ENCODE peak calls at places on chromosome X, in ten cellular contexts. I is cardiac muscle cell, Y is fibroblast of the aortic adventitia, O is omental fat pad, J is stomach, U is epithelial cell of esophagus, S is astrocyte of the cerebellum, N is sigmoid colon, H is tibial artery, F is AG09319. D is an unnamed sample.

GRCh38 chrX:154486052-154486395 is 391 bp downstream of the UBL4A start:
- DNase-seq in U (peak), Y (no peak), N (peak), S (no peak), I (peak), H (no peak), O (no peak), F (no peak), J (peak), D (no peak)

GRCh38 chrX:54785901-54786300 is 12.2 kb downstream of the ITIH6 start:
- DNase-seq in H (no peak), F (no peak), S (no peak), I (peak), N (no peak), O (no peak), J (no peak), Y (peak), U (peak), D (peak)

GRCh38 chrX:15674899-15675489 is 10.4 kb upstream of the CLTRN start:
- DNase-seq in J (peak), Y (peak), I (peak), O (peak), S (peak), N (peak), U (peak), F (peak), H (peak), D (peak)

GRCh38 chrX:74349387-74349786 is 45.4 kb downstream of the ZCCHC13 start:
- DNase-seq in N (no peak), H (no peak), I (no peak), O (no peak), Y (peak), F (peak), J (no peak), S (peak), U (peak), D (no peak)

GRCh38 chrX:49171752-49172279 is at the start of gene PLP2:
- DNase-seq in J (peak), I (peak), N (peak), F (no peak), Y (peak), S (no peak), U (peak), H (no peak), O (no peak), D (peak)

GRCh38 chrX:132107291-132107690 is 20.5 kb downstream of the FRMD7 start:
- DNase-seq in U (no peak), H (no peak), Y (no peak), F (no peak), I (no peak), O (no peak), J (no peak), N (no peak), S (no peak), D (no peak)

GRCh38 chrX:97158270-97158669 is 274.6 kb downstream of the RPA4 start:
- DNase-seq in U (peak), S (no peak), I (no peak), Y (no peak), O (no peak), J (no peak), N (no peak), F (no peak), H (no peak), D (no peak)

GRCh38 chrX:120468071-120468470 is 1.0 kb downstream of the LAMP2 start:
- DNase-seq in U (no peak), I (no peak), F (no peak), O (no peak), J (no peak), S (no peak), N (no peak), Y (no peak), H (no peak), D (peak)

GRCh38 chrX:19350831-19351447 is 7.2 kb downstream of the PDHA1 start:
- DNase-seq in U (no peak), S (no peak), O (no peak), F (no peak), J (no peak), H (no peak), Y (no peak), I (no peak), N (peak), D (peak)

GRCh38 chrX:12997898-12998687 is 23.2 kb downstream of the TMSB4X start:
- DNase-seq in N (no peak), I (no peak), J (peak), O (no peak), U (no peak), S (no peak), F (no peak), H (no peak), Y (peak), D (no peak)

GRCh38 chrX:153582896-153583295 is 16.0 kb downstream of the CCNQ start:
- DNase-seq in U (peak), S (no peak), O (no peak), F (no peak), I (no peak), N (no peak), Y (no peak), H (peak), J (peak), D (peak)

GRCh38 chrX:9788908-9789307 is 2.7 kb downstream of the SHROOM2 start:
- DNase-seq in N (no peak), O (no peak), F (no peak), U (peak), Y (no peak), S (no peak), J (peak), I (no peak), H (no peak), D (no peak)

GRCh38 chrX:52015794-52016193 is 53.2 kb downstream of the MAGED4B start:
- DNase-seq in N (no peak), Y (no peak), U (no peak), I (no peak), S (no peak), H (no peak), O (no peak), J (no peak), F (no peak), D (no peak)

GRCh38 chrX:23631136-23631535 is 36.2 kb upstream of the PRDX4 start:
- DNase-seq in U (no peak), F (no peak), J (no peak), N (no peak), H (no peak), O (no peak), Y (no peak), I (no peak), S (no peak), D (no peak)

GRCh38 chrX:32744906-32745305 is 466.4 kb downstream of the DMD start:
- DNase-seq in H (no peak), U (no peak), O (no peak), Y (peak), N (no peak), F (no peak), I (no peak), J (no peak), S (no peak), D (no peak)

GRCh38 chrX:140762061-140762460 is 52.5 kb downstream of the LINC00632 start:
- DNase-seq in F (peak), U (peak), H (peak), Y (peak), S (peak), J (peak), N (peak), O (peak), I (peak), D (no peak)

GRCh38 chrX:1239681-1240142 is 27.3 kb upstream of the CRLF2 start:
- DNase-seq in N (peak), U (no peak), F (no peak), J (peak), H (peak), Y (no peak), O (peak), S (no peak), I (no peak), D (peak)

GRCh38 chrX:96837808-96838207 is 45.9 kb upstream of the RPA4 start:
- DNase-seq in U (peak), F (no peak), S (no peak), H (no peak), J (no peak), O (no peak), I (no peak), Y (peak), N (no peak), D (no peak)

GRCh38 chrX:108261541-108262218 is 170.1 kb downstream of the ATG4A start:
- DNase-seq in S (no peak), H (no peak), O (no peak), N (no peak), Y (peak), J (no peak), I (no peak), F (peak), U (peak), D (no peak)

GRCh38 chrX:99353412-99353811 is 1056.7 kb downstream of the PCDH19 start:
- DNase-seq in H (no peak), N (no peak), I (peak), Y (no peak), S (no peak), J (peak), U (no peak), O (no peak), F (no peak), D (no peak)

GRCh38 chrX:45035071-45035470 is 162.1 kb downstream of the KDM6A start:
- DNase-seq in H (no peak), F (no peak), N (no peak), O (no peak), U (no peak), I (no peak), S (no peak), J (no peak), Y (no peak), D (no peak)

GRCh38 chrX:125205918-125206665 is 113.6 kb upstream of the TEX13C start:
- DNase-seq in S (no peak), O (no peak), I (peak), N (peak), F (no peak), U (no peak), H (no peak), J (no peak), Y (no peak), D (no peak)

GRCh38 chrX:109872021-109872730 is 130.7 kb upstream of the TMEM164 start:
- DNase-seq in U (no peak), S (peak), O (no peak), H (no peak), J (no peak), Y (peak), F (peak), I (no peak), N (no peak), D (no peak)

GRCh38 chrX:13647709-13648212 is 5.2 kb upstream of the TCEANC start:
- DNase-seq in Y (peak), N (peak), S (no peak), J (peak), H (peak), O (peak), U (peak), F (no peak), I (peak), D (no peak)

GRCh38 chrX:13376857-13377441 is 57.1 kb upstream of the ATXN3L start:
- DNase-seq in F (peak), S (peak), Y (peak), I (no peak), N (no peak), J (no peak), H (no peak), U (peak), O (no peak), D (peak)

GRCh38 chrX:65017464-65017863 is 41.2 kb upstream of the ZC4H2 start:
- DNase-seq in Y (peak), S (no peak), H (no peak), J (no peak), F (no peak), N (no peak), U (no peak), O (no peak), I (no peak), D (no peak)

GRCh38 chrX:135531813-135532212 is 11.4 kb downstream of the INTS6L start:
- DNase-seq in S (no peak), N (no peak), O (no peak), H (no peak), I (no peak), J (no peak), F (no peak), Y (no peak), U (peak), D (no peak)

GRCh38 chrX:33987458-33987857 is 144.7 kb downstream of the FAM47A start:
- DNase-seq in Y (no peak), H (no peak), F (no peak), N (no peak), S (no peak), J (no peak), U (no peak), I (no peak), O (no peak), D (no peak)

GRCh38 chrX:19225906-19226305 is 103.6 kb upstream of the ADGRG2 start:
- DNase-seq in S (no peak), N (no peak), I (peak), H (no peak), F (no peak), O (no peak), Y (peak), U (peak), J (no peak), D (peak)

GRCh38 chrX:133215747-133216146 is 2.4 kb downstream of the TFDP3 start:
- DNase-seq in I (peak), S (no peak), J (no peak), N (no peak), O (no peak), H (no peak), U (peak), F (no peak), Y (no peak), D (peak)
- TF ChIP-seq CTCF in I (peak), S (peak), J (no peak), N (no peak), O (no peak), H (no peak), U (peak), F (peak), Y (no peak), D (no peak)

DNA sequence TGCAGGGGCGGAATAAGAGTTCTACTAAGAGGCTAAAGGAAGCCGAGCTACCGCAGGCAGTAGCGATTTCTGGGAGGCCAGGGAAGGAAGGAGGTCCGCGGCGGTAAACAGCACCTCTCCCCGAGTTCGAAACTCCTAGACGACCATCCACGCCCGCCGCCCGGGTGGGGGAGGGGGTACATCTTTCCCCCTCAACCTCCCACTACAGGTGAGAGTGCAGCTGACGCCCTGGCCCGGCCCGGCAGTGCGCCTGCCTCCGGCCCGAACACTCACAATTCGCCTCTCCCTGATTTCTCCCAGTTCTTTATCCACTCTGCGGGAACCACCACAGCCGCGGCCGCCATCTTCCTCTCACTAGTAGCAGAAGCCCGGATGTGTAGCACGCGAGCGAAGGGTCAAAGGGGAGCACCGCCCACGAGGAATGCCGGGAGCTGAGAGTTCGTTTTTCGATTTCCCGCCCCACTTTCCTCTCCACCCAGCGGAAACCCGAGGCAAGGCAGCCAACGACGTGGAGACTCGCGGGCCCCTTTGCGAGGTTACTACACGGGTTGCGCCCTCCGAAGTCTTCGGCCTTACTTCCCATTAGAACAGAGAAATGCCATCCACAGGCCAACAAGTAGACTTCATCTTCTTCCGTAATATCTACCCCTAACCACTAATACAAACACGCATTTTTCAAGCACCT is at the start of gene THOC2:
- DNase-seq in Y (peak), F (peak), S (peak), J (peak), H (peak), N (peak), U (peak), I (peak), O (peak), D (peak)
- TF ChIP-seq CTCF in Y (peak), F (peak), S (peak), J (no peak), H (peak), N (peak), U (peak), I (peak), O (no peak), D (no peak)

GRCh38 chrX:4110964-4111363 is 397.5 kb upstream of the PRKX start:
- DNase-seq in I (no peak), N (no peak), U (no peak), S (no peak), J (no peak), H (no peak), Y (no peak), O (no peak), F (no peak), D (no peak)
- TF ChIP-seq CTCF in I (no peak), N (no peak), U (no peak), S (no peak), J (no peak), H (no peak), Y (no peak), O (no peak), F (no peak), D (no peak)

GRCh38 chrX:7191681-7192110 is 43.7 kb upstream of the PUDP start:
- DNase-seq in O (no peak), H (no peak), J (no peak), Y (no peak), I (peak), F (no peak), N (no peak), U (no peak), S (no peak), D (no peak)
- TF ChIP-seq CTCF in O (no peak), H (no peak), J (no peak), Y (no peak), I (no peak), F (peak), N (no peak), U (no peak), S (peak), D (no peak)

GRCh38 chrX:130110379-130111219 is at the start of gene ELF4:
- DNase-seq in O (no peak), J (peak), U (peak), F (no peak), I (peak), S (no peak), H (no peak), N (peak), Y (peak), D (peak)
- TF ChIP-seq CTCF in O (no peak), J (no peak), U (no peak), F (no peak), I (no peak), S (no peak), H (no peak), N (no peak), Y (no peak), D (no peak)